ENCODE peak calls at places on chromosomes 11 and 22, in four cellular contexts. I is effector memory CD4-positive, alpha-beta T cell; H is lung; X is Karpas-422. M is an unnamed sample.

GRCh38 chr11:134724779-134725140 is 312.7 kb upstream of the B3GAT1 start:
- DNase-seq in I (no peak), H (no peak), X (no peak), M (no peak)

GRCh38 chr22:19174106-19175025 is 4.2 kb downstream of the SLC25A1 start:
- DNase-seq in I (no peak), H (no peak), X (peak; percentile 94), M (no peak)

GRCh38 chr11:70159612-70160570 is 43.2 kb upstream of the FADD start:
- DNase-seq in I (no peak), H (no peak), X (no peak), M (no peak)

GRCh38 chr11:6724013-6724412 is 40.9 kb upstream of the MRPL17 start:
- DNase-seq in I (no peak), H (no peak), X (no peak), M (no peak)

GRCh38 chr22:22720201-22720723 is 75.8 kb downstream of the GGTLC2 start:
- DNase-seq in I (no peak), H (no peak), X (peak; percentile 94), M (peak; percentile 53)

GRCh38 chr11:64225608-64226506 is at the start of the genes NUDT22 and TRPT1:
- DNase-seq in I (peak; percentile 84), H (peak; percentile 92), X (peak; percentile 97), M (peak; percentile 96)

GRCh38 chr11:114059984-114060401 is 482 bp downstream of the ZBTB16 start:
- DNase-seq in I (no peak), H (no peak), X (no peak), M (no peak)

GRCh38 chr22:43968614-43969013 is 13.4 kb downstream of the SAMM50 start:
- DNase-seq in I (no peak), H (no peak), X (no peak), M (no peak)

GRCh38 chr11:62545437-62546243 is 966 bp downstream of the AHNAK start:
- DNase-seq in I (peak; percentile 66), H (peak; percentile 95), X (no peak), M (peak; percentile 71)

GRCh38 chr11:134331565-134332188 is at the start of gene GLB1L2:
- DNase-seq in I (peak; percentile 76), H (peak; percentile 58), X (no peak), M (peak; percentile 83)

GRCh38 chr11:121416909-121417567 is 35.1 kb upstream of the SORL1 start:
- DNase-seq in I (peak; percentile 37), H (peak; percentile 93), X (no peak), M (peak; percentile 18)

GRCh38 chr11:107561688-107562087 is 3.8 kb downstream of the ALKBH8 start:
- DNase-seq in I (no peak), H (no peak), X (no peak), M (no peak)

GRCh38 chr11:45298718-45299117 is 12.6 kb upstream of the SYT13 start:
- DNase-seq in I (no peak), H (no peak), X (peak; percentile 66), M (no peak)

GRCh38 chr11:47524200-47524874 is 28.6 kb downstream of the CELF1 start:
- DNase-seq in I (no peak), H (no peak), X (no peak), M (peak; percentile 9)

GRCh38 chr22:24391836-24392217 is 35.6 kb upstream of the ADORA2A start:
- DNase-seq in I (no peak), H (no peak), X (no peak), M (no peak)

GRCh38 chr11:35541621-35542375 is 16.4 kb upstream of the PAMR1 start:
- DNase-seq in I (no peak), H (no peak), X (no peak), M (no peak)

GRCh38 chr11:12287374-12288211 is 89.8 kb upstream of the PARVA start:
- DNase-seq in I (no peak), H (peak; percentile 42), X (peak; percentile 94), M (no peak)

GRCh38 chr11:123145220-123145619 is 49.8 kb downstream of the CLMP start:
- DNase-seq in I (no peak), H (peak; percentile 72), X (no peak), M (no peak)

GRCh38 chr11:65219930-65220213 is 38.1 kb downstream of the CAPN1 start:
- DNase-seq in I (no peak), H (no peak), X (no peak), M (no peak)

GRCh38 chr22:49959782-49960158 is 802 bp upstream of the PIM3 start:
- DNase-seq in I (no peak), H (no peak), X (no peak), M (no peak)

GRCh38 chr11:87265132-87265531 is 227.4 kb downstream of the TMEM135 start:
- DNase-seq in I (no peak), H (no peak), X (no peak), M (no peak)

GRCh38 chr11:127804775-127805446 is 782.4 kb downstream of the ETS1 start:
- DNase-seq in I (no peak), H (no peak), X (no peak), M (no peak)

GRCh38 chr11:10748241-10748640 is 2.8 kb upstream of the CTR9 start:
- DNase-seq in I (no peak), H (no peak), X (no peak), M (no peak)

GRCh38 chr11:27392715-27393114 is 29.7 kb upstream of the CCDC34 start:
- DNase-seq in I (no peak), H (no peak), X (no peak), M (no peak)

GRCh38 chr11:84817998-84818397 is 809.1 kb downstream of the DLG2 start:
- DNase-seq in I (no peak), H (no peak), X (no peak), M (no peak)

GRCh38 chr11:66262696-66263095 is 5.7 kb upstream of the RAB1B start:
- DNase-seq in I (no peak), H (no peak), X (no peak), M (no peak)

GRCh38 chr11:66263231-66263630 is 5.2 kb upstream of the RAB1B start:
- DNase-seq in I (no peak), H (no peak), X (no peak), M (no peak)

GRCh38 chr11:66261578-66261977 is 6.9 kb upstream of the RAB1B start:
- DNase-seq in I (no peak), H (no peak), X (no peak), M (no peak)

GRCh38 chr11:66263785-66264184 is 4.7 kb upstream of the RAB1B start:
- DNase-seq in I (no peak), H (no peak), X (no peak), M (no peak)

GRCh38 chr11:66262191-66262590 is 6.2 kb upstream of the RAB1B start:
- DNase-seq in I (no peak), H (no peak), X (no peak), M (no peak)
- H3K27me3 ChIP-seq in I (no peaks in the 10 kb centered on the region), H (no peaks in the 10 kb centered on the region), X (no peaks in the 10 kb centered on the region), M (no peaks in the 10 kb centered on the region)

DNA sequence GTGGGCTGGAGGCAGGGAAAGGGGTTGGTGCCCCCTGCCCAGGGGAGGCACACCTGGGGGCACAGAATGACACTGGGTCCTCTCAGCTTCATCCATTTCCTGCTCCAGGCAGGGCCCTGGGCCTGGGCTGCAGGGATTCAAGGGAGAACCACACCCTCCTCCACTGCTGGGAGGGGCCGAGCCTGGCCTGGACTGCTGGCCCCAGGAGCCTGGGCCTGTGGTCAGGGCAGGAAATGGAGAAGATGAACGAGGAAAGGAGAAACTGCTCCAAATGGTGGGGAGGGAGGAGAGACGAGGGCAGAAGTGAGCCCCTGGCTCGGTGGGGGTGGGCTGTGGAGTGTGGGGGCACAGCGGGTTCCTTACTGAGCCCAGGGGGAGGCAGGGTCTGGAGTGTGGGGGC is 38.1 kb upstream of the KCNQ1OT1 start:
- DNase-seq in I (no peak), H (no peak), X (no peak), M (no peak)
- H3K4me1 ChIP-seq in I (no peaks in the 10 kb centered on the region), H (no peaks in the 10 kb centered on the region), X (no peaks in the 10 kb centered on the region), M (no peaks in the 10 kb centered on the region)

GRCh38 chr22:38228326-38228872 is 26.6 kb downstream of the MAFF start:
- DNase-seq in I (no peak), H (no peak), X (no peak), M (no peak)
- H3K27ac ChIP-seq in I (peak overlapping the region; percentile 55), H (peak overlapping the region; percentile 56), X (no peak overlapping the region), M (no peak overlapping the region)

DNA sequence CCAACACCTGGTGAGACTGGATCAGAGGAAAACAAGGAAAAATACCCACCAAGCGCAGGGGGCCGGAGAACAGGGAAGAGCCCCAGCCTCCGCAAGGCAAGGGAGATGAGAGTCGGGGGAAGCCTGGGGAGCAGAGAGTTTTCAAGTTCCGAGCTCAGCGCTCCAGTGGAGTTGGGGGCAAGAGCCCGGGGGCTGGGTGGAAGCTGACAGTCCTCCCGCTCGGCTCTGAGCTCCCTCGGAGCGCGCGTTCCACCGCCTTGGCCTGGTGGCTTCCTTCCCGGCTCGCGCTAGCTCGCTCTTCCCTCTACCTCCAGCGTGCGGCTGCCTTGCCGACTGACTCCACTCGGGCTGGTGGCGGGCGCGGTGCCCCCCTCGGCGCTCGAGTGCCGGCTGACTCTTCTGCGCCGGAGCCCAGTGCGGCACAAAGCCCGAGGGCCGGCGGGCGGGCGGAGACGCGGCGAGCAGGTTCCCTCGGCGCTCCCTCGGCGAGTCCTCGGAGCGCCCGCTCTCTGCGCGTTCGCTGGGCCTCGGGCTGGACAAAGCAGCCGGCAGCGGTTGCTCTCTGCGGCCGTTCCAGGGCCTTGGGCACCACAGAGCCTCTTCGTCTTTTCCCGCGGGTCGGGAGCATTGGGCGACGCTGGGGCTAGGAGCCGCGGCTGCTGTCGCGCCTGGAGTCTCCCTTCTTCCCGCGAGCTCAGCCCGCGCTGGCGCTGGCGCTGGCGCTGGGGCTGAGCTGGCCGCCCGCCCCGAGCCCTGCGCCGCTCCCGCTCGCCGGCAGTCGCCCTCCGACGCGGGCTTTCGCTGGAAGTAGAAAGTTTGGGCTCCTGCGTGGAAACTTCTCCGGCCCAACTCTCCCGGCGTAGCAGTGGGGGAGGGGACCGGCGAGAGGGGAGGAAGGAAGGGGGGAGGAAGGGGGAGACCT is 1.0 kb downstream of the PAX6 start:
- DNase-seq in I (no peak), H (no peak), X (no peak), M (no peak)
- H3K27me3 ChIP-seq in I (peaks cover 90% of the 10 kb centered on the region), H (peaks cover 10% of the 10 kb centered on the region), X (no peaks in the 10 kb centered on the region), M (peaks cover 71% of the 10 kb centered on the region)

M was measured in CD8-positive, alpha-beta T cell.